ENCODE peak calls at places on chromosomes 13 and 19, in seven cellular contexts. One of them, this sample, is unnamed.
A peak's percentile ranks its signal among the peaks of the same experiment; 100 is the strongest.

GRCh38 chr19:18317998-18318800 is 4.7 kb downstream of the LSM4 start:
- DNase-seq in HCT116: no peak
- DNase-seq in GM12878: no peak
- DNase-seq in K562: peak; percentile 73
- DNase-seq in H1: no peak
- DNase-seq in HepG2: peak; percentile 54
- DNase-seq in SK-N-SH: peak; percentile 85
- DNase-seq in this sample: no peak

GRCh38 chr13:26878465-26878864 is 117.9 kb upstream of the GPR12 start:
- DNase-seq in HCT116: no peak
- DNase-seq in GM12878: no peak
- DNase-seq in K562: no peak
- DNase-seq in H1: no peak
- DNase-seq in HepG2: no peak
- DNase-seq in SK-N-SH: no peak
- DNase-seq in this sample: no peak

GRCh38 chr13:112641456-112641855 is 48.4 kb upstream of the ATP11A start:
- DNase-seq in HCT116: no peak
- DNase-seq in GM12878: no peak
- DNase-seq in K562: no peak
- DNase-seq in H1: no peak
- DNase-seq in HepG2: no peak
- DNase-seq in SK-N-SH: no peak
- DNase-seq in this sample: no peak

GRCh38 chr13:79246575-79246949 is 159.5 kb downstream of the RBM26 start:
- DNase-seq in HCT116: no peak
- DNase-seq in GM12878: no peak
- DNase-seq in K562: no peak
- DNase-seq in H1: no peak
- DNase-seq in HepG2: no peak
- DNase-seq in SK-N-SH: no peak
- DNase-seq in this sample: no peak

GRCh38 chr19:45518469-45518826 is 11.2 kb downstream of the VASP start:
- DNase-seq in HCT116: no peak
- DNase-seq in GM12878: no peak
- DNase-seq in K562: no peak
- DNase-seq in H1: no peak
- DNase-seq in HepG2: no peak
- DNase-seq in SK-N-SH: no peak
- DNase-seq in this sample: no peak

GRCh38 chr19:1364070-1364719 is 19.5 kb upstream of the NDUFS7 start:
- DNase-seq in HCT116: no peak
- DNase-seq in GM12878: no peak
- DNase-seq in K562: no peak
- DNase-seq in H1: no peak
- DNase-seq in HepG2: no peak
- DNase-seq in SK-N-SH: no peak
- DNase-seq in this sample: no peak

GRCh38 chr13:52931913-52932312 is 83.5 kb upstream of the PCDH8 start:
- DNase-seq in HCT116: no peak
- DNase-seq in GM12878: no peak
- DNase-seq in K562: no peak
- DNase-seq in H1: no peak
- DNase-seq in HepG2: no peak
- DNase-seq in SK-N-SH: no peak
- DNase-seq in this sample: no peak

GRCh38 chr19:1512671-1513491 is at the start of gene ADAMTSL5:
- DNase-seq in HCT116: no peak
- DNase-seq in GM12878: no peak
- DNase-seq in K562: peak; percentile 87
- DNase-seq in H1: no peak
- DNase-seq in HepG2: peak; percentile 40
- DNase-seq in SK-N-SH: peak; percentile 68
- DNase-seq in this sample: no peak

GRCh38 chr19:55653651-55654322 is 1.0 kb upstream of the U2AF2 start:
- DNase-seq in HCT116: peak; percentile 96
- DNase-seq in GM12878: peak; percentile 95
- DNase-seq in K562: peak; percentile 91
- DNase-seq in H1: peak; percentile 98
- DNase-seq in HepG2: peak; percentile 97
- DNase-seq in SK-N-SH: peak; percentile 92
- DNase-seq in this sample: peak; percentile 81

GRCh38 chr13:20526664-20527063 is 1.0 kb upstream of the CRYL1 start:
- DNase-seq in HCT116: no peak
- DNase-seq in GM12878: no peak
- DNase-seq in K562: no peak
- DNase-seq in H1: no peak
- DNase-seq in HepG2: peak; percentile 20
- DNase-seq in SK-N-SH: no peak
- DNase-seq in this sample: no peak

GRCh38 chr19:48308695-48309586 is 16.4 kb upstream of the EMP3 start:
- DNase-seq in HCT116: no peak
- DNase-seq in GM12878: no peak
- DNase-seq in K562: peak; percentile 45
- DNase-seq in H1: no peak
- DNase-seq in HepG2: peak; percentile 71
- DNase-seq in SK-N-SH: no peak
- DNase-seq in this sample: no peak

GRCh38 chr19:50199254-50199545 is 4.2 kb upstream of the MYH14 start:
- DNase-seq in HCT116: no peak
- DNase-seq in GM12878: no peak
- DNase-seq in K562: no peak
- DNase-seq in H1: no peak
- DNase-seq in HepG2: no peak
- DNase-seq in SK-N-SH: no peak
- DNase-seq in this sample: no peak

GRCh38 chr13:76928456-76928855 is 19.9 kb upstream of the ACOD1 start:
- DNase-seq in HCT116: no peak
- DNase-seq in GM12878: no peak
- DNase-seq in K562: no peak
- DNase-seq in H1: no peak
- DNase-seq in HepG2: no peak
- DNase-seq in SK-N-SH: no peak
- DNase-seq in this sample: no peak

GRCh38 chr19:55113570-55114039 is 3.8 kb downstream of the PPP1R12C start:
- DNase-seq in HCT116: no peak
- DNase-seq in GM12878: no peak
- DNase-seq in K562: peak; percentile 41
- DNase-seq in H1: peak; percentile 59
- DNase-seq in HepG2: peak; percentile 38
- DNase-seq in SK-N-SH: peak; percentile 70
- DNase-seq in this sample: no peak

GRCh38 chr13:41289463-41289881 is 21.6 kb upstream of the NAA16 start:
- DNase-seq in HCT116: no peak
- DNase-seq in GM12878: no peak
- DNase-seq in K562: no peak
- DNase-seq in H1: no peak
- DNase-seq in HepG2: peak; percentile 97
- DNase-seq in SK-N-SH: no peak
- DNase-seq in this sample: no peak

GRCh38 chr19:3480383-3481091 is at the start of gene SMIM24:
- DNase-seq in HCT116: no peak
- DNase-seq in GM12878: no peak
- DNase-seq in K562: no peak
- DNase-seq in H1: peak; percentile 53
- DNase-seq in HepG2: peak; percentile 73
- DNase-seq in SK-N-SH: no peak
- DNase-seq in this sample: no peak

GRCh38 chr13:21109168-21109567 is 47.8 kb upstream of the LATS2 start:
- DNase-seq in HCT116: no peak
- DNase-seq in GM12878: no peak
- DNase-seq in K562: no peak
- DNase-seq in H1: no peak
- DNase-seq in HepG2: no peak
- DNase-seq in SK-N-SH: no peak
- DNase-seq in this sample: no peak

GRCh38 chr13:70544706-70545105 is 436.5 kb upstream of the KLHL1 start:
- DNase-seq in HCT116: no peak
- DNase-seq in GM12878: no peak
- DNase-seq in K562: no peak
- DNase-seq in H1: no peak
- DNase-seq in HepG2: no peak
- DNase-seq in SK-N-SH: no peak
- DNase-seq in this sample: no peak

GRCh38 chr13:95643814-95644598 is 500 bp downstream of the DZIP1 start:
- DNase-seq in HCT116: no peak
- DNase-seq in GM12878: no peak
- DNase-seq in K562: no peak
- DNase-seq in H1: peak; percentile 88
- DNase-seq in HepG2: peak; percentile 2
- DNase-seq in SK-N-SH: peak; percentile 80
- DNase-seq in this sample: no peak

GRCh38 chr13:112059457-112060317 is 7.3 kb upstream of the SOX1 start:
- DNase-seq in HCT116: no peak
- DNase-seq in GM12878: no peak
- DNase-seq in K562: no peak
- DNase-seq in H1: no peak
- DNase-seq in HepG2: no peak
- DNase-seq in SK-N-SH: no peak
- DNase-seq in this sample: no peak

GRCh38 chr19:45402469-45403070 is 2.3 kb downstream of the PPP1R13L start:
- DNase-seq in HCT116: no peak
- DNase-seq in GM12878: no peak
- DNase-seq in K562: peak; percentile 81
- DNase-seq in H1: peak; percentile 88
- DNase-seq in HepG2: no peak
- DNase-seq in SK-N-SH: peak; percentile 62
- DNase-seq in this sample: no peak

GRCh38 chr13:105545811-105546210 is 989.7 kb downstream of the EFNB2 start:
- DNase-seq in HCT116: no peak
- DNase-seq in GM12878: no peak
- DNase-seq in K562: no peak
- DNase-seq in H1: no peak
- DNase-seq in HepG2: no peak
- DNase-seq in SK-N-SH: no peak
- DNase-seq in this sample: no peak

GRCh38 chr13:23709521-23709920 is 139.3 kb downstream of the TNFRSF19 start:
- DNase-seq in HCT116: no peak
- DNase-seq in GM12878: no peak
- DNase-seq in K562: no peak
- DNase-seq in H1: no peak
- DNase-seq in HepG2: no peak
- DNase-seq in SK-N-SH: no peak
- DNase-seq in this sample: no peak

GRCh38 chr13:30191491-30192100 is 115.8 kb downstream of the KATNAL1 start:
- DNase-seq in HCT116: no peak
- DNase-seq in GM12878: no peak
- DNase-seq in K562: no peak
- DNase-seq in H1: no peak
- DNase-seq in HepG2: no peak
- DNase-seq in SK-N-SH: no peak
- DNase-seq in this sample: no peak
- TF ChIP-seq JUND in HCT116: no peak
- TF ChIP-seq JUND in GM12878: no peak
- TF ChIP-seq JUND in K562: no peak
- TF ChIP-seq JUND in H1: no peak
- TF ChIP-seq JUND in HepG2: no peak
- TF ChIP-seq JUND in SK-N-SH: no peak
- TF ChIP-seq JUND in this sample: no peak

DNA sequence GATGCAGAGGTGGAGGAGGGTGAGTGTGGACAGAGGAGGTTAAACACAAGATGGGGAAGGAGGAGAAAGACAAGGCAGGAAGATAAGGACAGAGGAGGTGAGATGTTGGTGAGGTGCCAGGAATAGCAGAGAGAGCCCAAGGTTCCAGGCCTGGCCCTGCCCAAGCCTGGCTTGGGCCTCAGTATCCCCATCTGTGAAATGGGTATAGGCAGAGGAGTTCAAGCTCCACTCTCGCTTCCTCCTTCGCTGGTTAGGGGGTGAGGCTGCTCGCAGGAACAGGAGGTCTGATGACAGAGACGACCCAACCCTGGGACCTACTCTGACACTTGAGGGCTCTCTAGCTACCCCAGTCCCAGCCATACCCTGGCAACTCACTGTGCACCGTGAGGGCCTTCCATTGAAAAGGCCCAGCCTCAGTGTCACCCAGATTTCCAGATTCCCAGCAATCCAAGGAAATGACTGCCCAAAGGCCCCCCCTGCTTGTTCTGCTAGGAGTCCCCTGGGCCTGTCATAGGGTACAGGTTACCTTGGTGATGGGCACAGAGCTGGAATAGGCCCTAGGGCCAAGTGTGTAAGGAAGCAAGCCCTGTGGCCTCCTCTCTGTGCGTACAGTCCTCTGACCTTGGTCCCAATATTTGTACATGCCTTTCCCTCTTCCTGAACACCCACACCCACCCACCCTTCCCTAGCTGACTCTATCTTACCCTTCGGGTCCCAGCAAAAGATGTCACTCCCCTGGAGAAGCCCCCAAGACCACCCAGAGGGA is 8.6 kb upstream of the ANGPTL8 start:
- DNase-seq in HCT116: no peak
- DNase-seq in GM12878: no peak
- DNase-seq in K562: no peak
- DNase-seq in H1: no peak
- DNase-seq in HepG2: peak; percentile 60
- DNase-seq in SK-N-SH: no peak
- DNase-seq in this sample: no peak
- TF ChIP-seq JUND in HCT116: no peak
- TF ChIP-seq JUND in GM12878: no peak
- TF ChIP-seq JUND in K562: no peak
- TF ChIP-seq JUND in H1: no peak
- TF ChIP-seq JUND in HepG2: no peak
- TF ChIP-seq JUND in SK-N-SH: no peak
- TF ChIP-seq JUND in this sample: no peak

GRCh38 chr13:46386426-46386995 is 541 bp downstream of the RUBCNL start:
- DNase-seq in HCT116: no peak
- DNase-seq in GM12878: no peak
- DNase-seq in K562: no peak
- DNase-seq in H1: peak; percentile 62
- DNase-seq in HepG2: no peak
- DNase-seq in SK-N-SH: peak; percentile 33
- DNase-seq in this sample: no peak

GRCh38 chr13:46388308-46388707 is 1.3 kb upstream of the RUBCNL start:
- DNase-seq in HCT116: no peak
- DNase-seq in GM12878: no peak
- DNase-seq in K562: no peak
- DNase-seq in H1: no peak
- DNase-seq in HepG2: no peak
- DNase-seq in SK-N-SH: no peak
- DNase-seq in this sample: no peak

GRCh38 chr13:46386996-46387851 is at the start of gene RUBCNL:
- DNase-seq in HCT116: peak; percentile 26
- DNase-seq in GM12878: no peak
- DNase-seq in K562: no peak
- DNase-seq in H1: peak; percentile 77
- DNase-seq in HepG2: no peak
- DNase-seq in SK-N-SH: peak; percentile 74
- DNase-seq in this sample: peak; percentile 38

GRCh38 chr13:46383383-46383782 is 3.7 kb downstream of the RUBCNL start:
- DNase-seq in HCT116: no peak
- DNase-seq in GM12878: no peak
- DNase-seq in K562: no peak
- DNase-seq in H1: no peak
- DNase-seq in HepG2: no peak
- DNase-seq in SK-N-SH: no peak
- DNase-seq in this sample: no peak

GRCh38 chr13:46385946-46386345 is 1.1 kb downstream of the RUBCNL start:
- DNase-seq in HCT116: no peak
- DNase-seq in GM12878: no peak
- DNase-seq in K562: no peak
- DNase-seq in H1: no peak
- DNase-seq in HepG2: no peak
- DNase-seq in SK-N-SH: no peak
- DNase-seq in this sample: no peak
- TF ChIP-seq JUND in HCT116: no peak
- TF ChIP-seq JUND in GM12878: no peak
- TF ChIP-seq JUND in K562: no peak
- TF ChIP-seq JUND in H1: no peak
- TF ChIP-seq JUND in HepG2: no peak
- TF ChIP-seq JUND in SK-N-SH: no peak
- TF ChIP-seq JUND in this sample: no peak

GRCh38 chr19:13291913-13292312 is 141.7 kb downstream of the IER2 start:
- DNase-seq in HCT116: no peak
- DNase-seq in GM12878: no peak
- DNase-seq in K562: no peak
- DNase-seq in H1: no peak
- DNase-seq in HepG2: no peak
- DNase-seq in SK-N-SH: no peak
- DNase-seq in this sample: no peak
- TF ChIP-seq JUND in HCT116: no peak
- TF ChIP-seq JUND in GM12878: no peak
- TF ChIP-seq JUND in K562: no peak
- TF ChIP-seq JUND in H1: no peak
- TF ChIP-seq JUND in HepG2: no peak
- TF ChIP-seq JUND in SK-N-SH: no peak
- TF ChIP-seq JUND in this sample: no peak